ENCODE peak calls at places on chromosomes 1 and 21, in four cellular contexts. One of them, this sample, is unnamed.

GRCh38 chr1:240906477-240906876 is 294.5 kb upstream of the GREM2 start:
- DNase-seq in tibial artery: no peak
- DNase-seq in choroid plexus epithelial cell: peak
- DNase-seq in CD8-positive, alpha-beta memory T cell: no peak
- DNase-seq in this sample: no peak

GRCh38 chr1:42046772-42047552 is 106.2 kb upstream of the GUCA2B start:
- DNase-seq in tibial artery: no peak
- DNase-seq in choroid plexus epithelial cell: no peak
- DNase-seq in CD8-positive, alpha-beta memory T cell: no peak
- DNase-seq in this sample: no peak

GRCh38 chr1:151681921-151682320 is 34.7 kb downstream of the CELF3 start:
- DNase-seq in tibial artery: no peak
- DNase-seq in choroid plexus epithelial cell: peak
- DNase-seq in CD8-positive, alpha-beta memory T cell: no peak
- DNase-seq in this sample: no peak

GRCh38 chr1:230744382-230744781 is 2.8 kb upstream of the CAPN9 start:
- DNase-seq in tibial artery: no peak
- DNase-seq in choroid plexus epithelial cell: peak
- DNase-seq in CD8-positive, alpha-beta memory T cell: no peak
- DNase-seq in this sample: no peak

GRCh38 chr1:223860051-223860559 is 14.4 kb upstream of the TP53BP2 start:
- DNase-seq in tibial artery: no peak
- DNase-seq in choroid plexus epithelial cell: no peak
- DNase-seq in CD8-positive, alpha-beta memory T cell: no peak
- DNase-seq in this sample: no peak

GRCh38 chr1:118335372-118335771 is 150.3 kb upstream of the SPAG17 start:
- DNase-seq in tibial artery: no peak
- DNase-seq in choroid plexus epithelial cell: peak
- DNase-seq in CD8-positive, alpha-beta memory T cell: no peak
- DNase-seq in this sample: no peak

GRCh38 chr1:233448290-233448689 is 120.8 kb downstream of the MAP3K21 start:
- DNase-seq in tibial artery: no peak
- DNase-seq in choroid plexus epithelial cell: no peak
- DNase-seq in CD8-positive, alpha-beta memory T cell: no peak
- DNase-seq in this sample: no peak

GRCh38 chr1:206803221-206803730 is 31.0 kb upstream of the IL10 start:
- DNase-seq in tibial artery: no peak
- DNase-seq in choroid plexus epithelial cell: no peak
- DNase-seq in CD8-positive, alpha-beta memory T cell: peak
- DNase-seq in this sample: peak

GRCh38 chr1:226889616-226890330 is 19.4 kb downstream of the PSEN2 start:
- DNase-seq in tibial artery: no peak
- DNase-seq in choroid plexus epithelial cell: no peak
- DNase-seq in CD8-positive, alpha-beta memory T cell: no peak
- DNase-seq in this sample: no peak

GRCh38 chr1:208855403-208855802 is 611.2 kb upstream of the PLXNA2 start:
- DNase-seq in tibial artery: no peak
- DNase-seq in choroid plexus epithelial cell: no peak
- DNase-seq in CD8-positive, alpha-beta memory T cell: no peak
- DNase-seq in this sample: no peak

GRCh38 chr1:164748253-164748899 is 189.4 kb downstream of the PBX1 start:
- DNase-seq in tibial artery: peak
- DNase-seq in choroid plexus epithelial cell: peak
- DNase-seq in CD8-positive, alpha-beta memory T cell: no peak
- DNase-seq in this sample: no peak

GRCh38 chr1:11990303-11991032 is 10.2 kb downstream of the MFN2 start:
- DNase-seq in tibial artery: no peak
- DNase-seq in choroid plexus epithelial cell: peak
- DNase-seq in CD8-positive, alpha-beta memory T cell: no peak
- DNase-seq in this sample: no peak

GRCh38 chr1:38919075-38919474 is 22.6 kb downstream of the RHBDL2 start:
- DNase-seq in tibial artery: no peak
- DNase-seq in choroid plexus epithelial cell: no peak
- DNase-seq in CD8-positive, alpha-beta memory T cell: no peak
- DNase-seq in this sample: no peak

GRCh38 chr1:223714849-223715709 is 2.7 kb downstream of the CAPN2 start:
- DNase-seq in tibial artery: peak
- DNase-seq in choroid plexus epithelial cell: peak
- DNase-seq in CD8-positive, alpha-beta memory T cell: no peak
- DNase-seq in this sample: no peak

GRCh38 chr1:21506804-21507203 is 2.4 kb upstream of the ALPL start:
- DNase-seq in tibial artery: no peak
- DNase-seq in choroid plexus epithelial cell: no peak
- DNase-seq in CD8-positive, alpha-beta memory T cell: no peak
- DNase-seq in this sample: no peak

GRCh38 chr1:169796411-169796810 is 1.7 kb upstream of the METTL18 start:
- DNase-seq in tibial artery: no peak
- DNase-seq in choroid plexus epithelial cell: no peak
- DNase-seq in CD8-positive, alpha-beta memory T cell: no peak
- DNase-seq in this sample: no peak

GRCh38 chr1:229205854-229206253 is 65.1 kb upstream of the RAB4A start:
- DNase-seq in tibial artery: no peak
- DNase-seq in choroid plexus epithelial cell: no peak
- DNase-seq in CD8-positive, alpha-beta memory T cell: no peak
- DNase-seq in this sample: no peak

GRCh38 chr1:29145739-29146437 is 22.2 kb upstream of the TMEM200B start:
- DNase-seq in tibial artery: no peak
- DNase-seq in choroid plexus epithelial cell: peak
- DNase-seq in CD8-positive, alpha-beta memory T cell: no peak
- DNase-seq in this sample: no peak

GRCh38 chr1:27650527-27651175 is 15.7 kb upstream of the FGR start:
- DNase-seq in tibial artery: no peak
- DNase-seq in choroid plexus epithelial cell: peak
- DNase-seq in CD8-positive, alpha-beta memory T cell: no peak
- DNase-seq in this sample: no peak

GRCh38 chr1:227315500-227316346 is 2.6 kb downstream of the CDC42BPA start:
- DNase-seq in tibial artery: peak
- DNase-seq in choroid plexus epithelial cell: peak
- DNase-seq in CD8-positive, alpha-beta memory T cell: no peak
- DNase-seq in this sample: no peak

GRCh38 chr1:7043232-7043549 is 257.9 kb downstream of the CAMTA1 start:
- DNase-seq in tibial artery: no peak
- DNase-seq in choroid plexus epithelial cell: no peak
- DNase-seq in CD8-positive, alpha-beta memory T cell: no peak
- DNase-seq in this sample: no peak

GRCh38 chr1:11796036-11796828 is 9.5 kb downstream of the MTHFR start:
- DNase-seq in tibial artery: no peak
- DNase-seq in choroid plexus epithelial cell: peak
- DNase-seq in CD8-positive, alpha-beta memory T cell: no peak
- DNase-seq in this sample: no peak

GRCh38 chr1:228803421-228803820 is 68.1 kb downstream of the RHOU start:
- DNase-seq in tibial artery: no peak
- DNase-seq in choroid plexus epithelial cell: no peak
- DNase-seq in CD8-positive, alpha-beta memory T cell: no peak
- DNase-seq in this sample: no peak

GRCh38 chr1:200139661-200140250 is 112.2 kb downstream of the NR5A2 start:
- DNase-seq in tibial artery: no peak
- DNase-seq in choroid plexus epithelial cell: peak
- DNase-seq in CD8-positive, alpha-beta memory T cell: peak
- DNase-seq in this sample: peak

GRCh38 chr21:43956019-43956666 is 56.0 kb upstream of the TRAPPC10 start:
- DNase-seq in tibial artery: no peak
- DNase-seq in choroid plexus epithelial cell: no peak
- DNase-seq in CD8-positive, alpha-beta memory T cell: no peak
- DNase-seq in this sample: no peak

GRCh38 chr1:83857108-83857507 is 141.8 kb downstream of the TTLL7 start:
- DNase-seq in tibial artery: no peak
- DNase-seq in choroid plexus epithelial cell: peak
- DNase-seq in CD8-positive, alpha-beta memory T cell: no peak
- DNase-seq in this sample: no peak

GRCh38 chr1:151372411-151372934 is at the start of gene SELENBP1:
- DNase-seq in tibial artery: peak
- DNase-seq in choroid plexus epithelial cell: peak
- DNase-seq in CD8-positive, alpha-beta memory T cell: no peak
- DNase-seq in this sample: no peak

GRCh38 chr1:28860332-28861073 is 48.5 kb downstream of the OPRD1 start:
- DNase-seq in tibial artery: no peak
- DNase-seq in choroid plexus epithelial cell: peak
- DNase-seq in CD8-positive, alpha-beta memory T cell: no peak
- DNase-seq in this sample: no peak

GRCh38 chr1:33330376-33330890 is 9.5 kb upstream of the A3GALT2 start:
- DNase-seq in tibial artery: no peak
- DNase-seq in choroid plexus epithelial cell: peak
- DNase-seq in CD8-positive, alpha-beta memory T cell: no peak
- DNase-seq in this sample: no peak

GRCh38 chr1:230972855-230973271 is 5.8 kb downstream of the TTC13 start:
- DNase-seq in tibial artery: no peak
- DNase-seq in choroid plexus epithelial cell: no peak
- DNase-seq in CD8-positive, alpha-beta memory T cell: peak
- DNase-seq in this sample: peak

GRCh38 chr1:201565024-201565730 is 26.2 kb downstream of the NAV1 start:
- DNase-seq in tibial artery: no peak
- DNase-seq in choroid plexus epithelial cell: no peak
- DNase-seq in CD8-positive, alpha-beta memory T cell: no peak
- DNase-seq in this sample: no peak

GRCh38 chr1:35112668-35113067 is 33.5 kb downstream of the ZMYM1 start:
- DNase-seq in tibial artery: no peak
- DNase-seq in choroid plexus epithelial cell: peak
- DNase-seq in CD8-positive, alpha-beta memory T cell: no peak
- DNase-seq in this sample: no peak
- H3K4me3 ChIP-seq in tibial artery: no peak
- H3K4me3 ChIP-seq in choroid plexus epithelial cell: no peak
- H3K4me3 ChIP-seq in CD8-positive, alpha-beta memory T cell: no peak
- H3K4me3 ChIP-seq in this sample: no peak

GRCh38 chr1:204256531-204256930 is 42.7 kb upstream of the GOLT1A start:
- DNase-seq in tibial artery: no peak
- DNase-seq in choroid plexus epithelial cell: no peak
- DNase-seq in CD8-positive, alpha-beta memory T cell: no peak
- DNase-seq in this sample: no peak
- H3K4me3 ChIP-seq in tibial artery: no peak
- H3K4me3 ChIP-seq in choroid plexus epithelial cell: no peak
- H3K4me3 ChIP-seq in CD8-positive, alpha-beta memory T cell: no peak
- H3K4me3 ChIP-seq in this sample: no peak

DNA sequence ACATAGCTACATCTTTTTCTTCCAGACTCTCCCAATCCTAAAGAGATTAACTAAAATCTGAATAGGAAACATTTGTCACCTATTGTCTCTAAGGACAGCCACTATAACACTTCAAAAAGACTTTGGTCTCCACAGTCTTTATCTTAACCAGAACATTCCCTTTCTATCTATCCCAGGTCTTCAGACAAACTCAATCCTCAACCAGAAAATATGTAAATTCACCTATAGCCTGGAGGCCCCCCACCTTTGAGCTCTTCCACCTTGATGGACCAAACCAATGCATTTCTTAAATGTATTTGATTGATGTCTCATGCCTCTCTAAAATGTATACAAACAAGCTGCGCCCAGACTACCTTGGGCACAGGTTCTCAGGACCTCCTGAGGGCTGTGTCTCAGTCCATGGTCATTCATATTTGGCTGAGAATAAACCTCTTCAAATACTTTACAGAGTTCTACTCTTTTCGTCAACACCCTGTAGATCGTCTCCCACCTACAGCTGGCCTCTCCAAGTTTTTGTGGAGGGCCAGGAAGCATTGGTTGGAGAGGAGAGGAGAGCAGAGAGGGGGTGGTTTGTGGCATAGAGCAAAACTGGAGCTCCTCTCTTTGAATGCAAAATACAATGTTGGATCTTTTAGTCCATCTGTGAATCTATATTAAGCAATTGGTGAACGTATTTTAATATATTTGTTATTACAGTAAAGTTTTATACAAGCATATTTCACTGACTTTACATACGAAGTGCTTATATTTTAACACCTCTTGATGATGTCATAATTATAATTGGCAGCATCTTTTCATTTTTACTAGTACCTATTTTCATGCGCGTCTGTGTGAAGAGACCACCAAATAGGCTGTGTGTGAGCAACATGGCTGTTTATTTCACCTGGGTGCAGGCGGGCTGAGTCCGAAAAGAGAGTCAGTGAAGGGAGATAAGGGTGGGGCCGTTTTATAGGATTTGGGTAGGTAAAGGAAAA is 230.7 kb upstream of the DUSP10 start:
- DNase-seq in tibial artery: no peak
- DNase-seq in choroid plexus epithelial cell: no peak
- DNase-seq in CD8-positive, alpha-beta memory T cell: no peak
- DNase-seq in this sample: no peak
- H3K4me3 ChIP-seq in tibial artery: no peak
- H3K4me3 ChIP-seq in choroid plexus epithelial cell: no peak
- H3K4me3 ChIP-seq in CD8-positive, alpha-beta memory T cell: no peak
- H3K4me3 ChIP-seq in this sample: no peak

GRCh38 chr1:153470707-153471106 is 10.3 kb upstream of the S100A7 start:
- DNase-seq in tibial artery: no peak
- DNase-seq in choroid plexus epithelial cell: no peak
- DNase-seq in CD8-positive, alpha-beta memory T cell: no peak
- DNase-seq in this sample: no peak

GRCh38 chr1:153460551-153460950 is at the start of gene S100A7:
- DNase-seq in tibial artery: no peak
- DNase-seq in choroid plexus epithelial cell: no peak
- DNase-seq in CD8-positive, alpha-beta memory T cell: no peak
- DNase-seq in this sample: no peak

GRCh38 chr1:153466908-153467307 is 6.5 kb upstream of the S100A7 start:
- DNase-seq in tibial artery: no peak
- DNase-seq in choroid plexus epithelial cell: no peak
- DNase-seq in CD8-positive, alpha-beta memory T cell: no peak
- DNase-seq in this sample: no peak

GRCh38 chr1:153465728-153466625 is 5.5 kb upstream of the S100A7 start:
- DNase-seq in tibial artery: peak
- DNase-seq in choroid plexus epithelial cell: peak
- DNase-seq in CD8-positive, alpha-beta memory T cell: peak
- DNase-seq in this sample: peak
- H3K4me3 ChIP-seq in tibial artery: no peak
- H3K4me3 ChIP-seq in choroid plexus epithelial cell: no peak
- H3K4me3 ChIP-seq in CD8-positive, alpha-beta memory T cell: no peak
- H3K4me3 ChIP-seq in this sample: no peak

DNA sequence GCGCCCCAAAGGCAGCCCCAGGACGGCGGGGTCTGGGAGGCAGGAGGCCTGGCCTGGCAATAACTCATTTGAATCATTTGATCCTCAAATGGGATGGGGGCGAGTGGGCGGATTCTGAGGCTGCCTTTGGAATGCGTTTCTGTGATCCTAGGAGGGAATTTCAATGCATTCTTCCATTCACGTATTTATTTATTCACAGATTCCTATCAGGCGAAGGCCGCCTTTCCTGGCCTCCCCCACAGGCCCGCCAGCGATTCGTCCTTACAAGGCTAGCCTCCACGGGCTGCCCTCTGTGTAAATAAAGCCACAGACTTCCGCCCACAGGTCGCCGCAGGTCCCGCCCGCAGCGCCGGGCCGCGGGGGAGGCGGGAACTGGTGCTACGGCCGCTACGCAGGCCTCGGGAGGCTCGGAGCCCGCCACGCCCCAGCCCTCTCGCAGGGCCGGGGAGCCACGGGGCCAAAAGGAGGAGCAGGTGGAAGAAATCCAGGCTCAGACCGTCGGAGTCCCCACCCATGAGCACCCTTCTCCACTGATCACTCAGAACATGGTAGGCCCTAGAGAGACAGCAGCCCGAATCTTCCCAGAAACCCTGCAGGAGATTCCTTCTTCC is 31.3 kb upstream of the JUN start:
- DNase-seq in tibial artery: peak
- DNase-seq in choroid plexus epithelial cell: peak
- DNase-seq in CD8-positive, alpha-beta memory T cell: peak
- DNase-seq in this sample: peak
- H3K4me3 ChIP-seq in tibial artery: peak
- H3K4me3 ChIP-seq in choroid plexus epithelial cell: peak
- H3K4me3 ChIP-seq in CD8-positive, alpha-beta memory T cell: peak
- H3K4me3 ChIP-seq in this sample: peak